ENCODE peak calls at places on chromosomes 1 and 21, in eight cellular contexts. R, F, J, K, H, Z, S and A are unnamed samples.

GRCh38 chr1:25544819-25545218 is 1.4 kb downstream of the LDLRAP1 start:
- DNase-seq in R (peak), F (peak), J (no peak), K (no peak), H (no peak), Z (peak), S (no peak), A (no peak)

GRCh38 chr1:208510192-208510952 is 266.2 kb upstream of the PLXNA2 start:
- DNase-seq in R (peak), F (no peak), J (no peak), K (peak), H (no peak), Z (no peak), S (peak), A (no peak)

GRCh38 chr1:180586671-180587155 is 27.9 kb downstream of the OVAAL start:
- DNase-seq in R (peak), F (no peak), J (no peak), K (peak), H (no peak), Z (no peak), S (peak), A (no peak)

GRCh38 chr1:44785027-44785376 is 3.0 kb downstream of the BEST4 start:
- DNase-seq in R (no peak), F (no peak), J (no peak), K (no peak), H (no peak), Z (no peak), S (no peak), A (no peak)

GRCh38 chr1:211603191-211603701 is 24.3 kb upstream of the SLC30A1 start:
- DNase-seq in R (peak), F (no peak), J (no peak), K (peak), H (no peak), Z (no peak), S (peak), A (no peak)

GRCh38 chr1:21724098-21724497 is 54.9 kb upstream of the RAP1GAP start:
- DNase-seq in R (no peak), F (no peak), J (no peak), K (no peak), H (no peak), Z (no peak), S (no peak), A (no peak)

GRCh38 chr21:33657124-33657842 is 15.0 kb downstream of the ITSN1 start:
- DNase-seq in R (no peak), F (no peak), J (no peak), K (peak), H (no peak), Z (no peak), S (no peak), A (no peak)

GRCh38 chr1:149899460-149900284 is at the start of gene BOLA1:
- DNase-seq in R (peak), F (peak), J (peak), K (peak), H (peak), Z (peak), S (peak), A (peak)

GRCh38 chr1:182570611-182570970 is 18.5 kb downstream of the RNASEL start:
- DNase-seq in R (no peak), F (no peak), J (no peak), K (no peak), H (no peak), Z (no peak), S (no peak), A (no peak)

GRCh38 chr1:65264197-65264929 is 45.0 kb upstream of the DNAJC6 start:
- DNase-seq in R (peak), F (no peak), J (peak), K (peak), H (no peak), Z (peak), S (peak), A (no peak)

GRCh38 chr1:223189903-223190724 is 47.1 kb upstream of the TLR5 start:
- DNase-seq in R (peak), F (no peak), J (no peak), K (no peak), H (peak), Z (no peak), S (no peak), A (no peak)

GRCh38 chr1:21896652-21897532 is 40.2 kb downstream of the HSPG2 start:
- DNase-seq in R (peak), F (peak), J (peak), K (peak), H (no peak), Z (peak), S (no peak), A (no peak)

GRCh38 chr1:66339944-66340343 is 194.0 kb upstream of the SGIP1 start:
- DNase-seq in R (peak), F (no peak), J (no peak), K (peak), H (no peak), Z (no peak), S (no peak), A (no peak)

GRCh38 chr1:118988186-118989005 is at the start of gene TBX15:
- DNase-seq in R (peak), F (peak), J (no peak), K (no peak), H (no peak), Z (no peak), S (peak), A (no peak)

GRCh38 chr1:222654849-222655248 is 37.0 kb downstream of the MIA3 start:
- DNase-seq in R (peak), F (no peak), J (no peak), K (peak), H (peak), Z (no peak), S (no peak), A (no peak)

GRCh38 chr1:167454929-167455785 is 63.2 kb downstream of the CD247 start:
- DNase-seq in R (peak), F (peak), J (no peak), K (peak), H (peak), Z (peak), S (peak), A (peak)

GRCh38 chr1:19737413-19737812 is 62.3 kb downstream of the TMCO4 start:
- DNase-seq in R (no peak), F (no peak), J (no peak), K (no peak), H (no peak), Z (no peak), S (no peak), A (no peak)

GRCh38 chr1:198359024-198359653 is 181.3 kb downstream of the ATP6V1G3 start:
- DNase-seq in R (no peak), F (no peak), J (no peak), K (peak), H (no peak), Z (no peak), S (no peak), A (no peak)

GRCh38 chr1:202010042-202011015 is at the start of gene ELF3:
- DNase-seq in R (no peak), F (no peak), J (no peak), K (no peak), H (no peak), Z (no peak), S (no peak), A (peak)

GRCh38 chr21:45146801-45147200 is 72.4 kb downstream of the ADARB1 start:
- DNase-seq in R (no peak), F (no peak), J (no peak), K (no peak), H (no peak), Z (no peak), S (no peak), A (peak)

GRCh38 chr1:220367833-220368232 is 95.6 kb upstream of the RAB3GAP2 start:
- DNase-seq in R (no peak), F (no peak), J (no peak), K (no peak), H (no peak), Z (no peak), S (no peak), A (no peak)

GRCh38 chr21:31941694-31942093 is 68.9 kb downstream of the HUNK start:
- DNase-seq in R (no peak), F (no peak), J (no peak), K (no peak), H (no peak), Z (no peak), S (no peak), A (no peak)

GRCh38 chr1:3858231-3858981 is 1.1 kb downstream of the DFFB start:
- DNase-seq in R (peak), F (no peak), J (no peak), K (peak), H (no peak), Z (no peak), S (peak), A (no peak)

GRCh38 chr1:180269848-180270766 is 40.0 kb downstream of the LHX4 start:
- DNase-seq in R (no peak), F (peak), J (no peak), K (no peak), H (no peak), Z (peak), S (no peak), A (no peak)

GRCh38 chr1:1178794-1179331 is 5.2 kb downstream of the TTLL10 start:
- DNase-seq in R (no peak), F (no peak), J (no peak), K (no peak), H (no peak), Z (peak), S (no peak), A (no peak)

GRCh38 chr21:38925923-38926322 is 120.2 kb downstream of the ETS2 start:
- DNase-seq in R (peak), F (peak), J (peak), K (peak), H (no peak), Z (peak), S (peak), A (no peak)

GRCh38 chr1:51264470-51264869 is 28.4 kb downstream of the RNF11 start:
- DNase-seq in R (peak), F (no peak), J (peak), K (peak), H (no peak), Z (peak), S (peak), A (no peak)

GRCh38 chr1:10429868-10430215 is 391 bp upstream of the CENPS start:
- DNase-seq in R (no peak), F (no peak), J (no peak), K (peak), H (peak), Z (no peak), S (no peak), A (no peak)

GRCh38 chr1:106678661-106679060 is 377.8 kb upstream of the PRMT6 start:
- DNase-seq in R (peak), F (no peak), J (no peak), K (no peak), H (no peak), Z (no peak), S (peak), A (no peak)

GRCh38 chr21:16419188-16419874 is 689.5 kb downstream of the USP25 start:
- DNase-seq in R (peak), F (peak), J (peak), K (peak), H (no peak), Z (peak), S (peak), A (peak)

GRCh38 chr1:232705815-232706575 is 76.1 kb upstream of the SIPA1L2 start:
- DNase-seq in R (peak), F (no peak), J (no peak), K (peak), H (no peak), Z (no peak), S (no peak), A (no peak)

GRCh38 chr1:224219612-224220011 is 36.6 kb downstream of the DEGS1 start:
- DNase-seq in R (no peak), F (no peak), J (no peak), K (no peak), H (no peak), Z (no peak), S (no peak), A (no peak)

GRCh38 chr1:6399294-6399693 is 5.7 kb upstream of the ACOT7 start:
- DNase-seq in R (no peak), F (no peak), J (no peak), K (no peak), H (no peak), Z (no peak), S (no peak), A (no peak)

GRCh38 chr1:209601809-209602657 is 18.5 kb downstream of the CAMK1G start:
- DNase-seq in R (peak), F (no peak), J (no peak), K (peak), H (no peak), Z (no peak), S (peak), A (no peak)

GRCh38 chr1:74693473-74693872 is 19.9 kb upstream of the ERICH3 start:
- DNase-seq in R (peak), F (no peak), J (no peak), K (no peak), H (no peak), Z (no peak), S (peak), A (no peak)

GRCh38 chr1:54538538-54538937 is 9.5 kb upstream of the ACOT11 start:
- DNase-seq in R (no peak), F (no peak), J (no peak), K (no peak), H (no peak), Z (no peak), S (no peak), A (no peak)

GRCh38 chr1:230922620-230923019 is 54.3 kb upstream of the C1orf198 start:
- DNase-seq in R (no peak), F (no peak), J (no peak), K (peak), H (no peak), Z (no peak), S (no peak), A (no peak)
- TF ChIP-seq CTCF in R (peak), F (no peak), J (no peak), K (peak), H (no peak), Z (no peak), S (peak), A (no peak)

GRCh38 chr1:172609528-172609927 is 49.4 kb upstream of the FASLG start:
- DNase-seq in R (peak), F (no peak), J (no peak), K (peak), H (no peak), Z (no peak), S (no peak), A (no peak)
- TF ChIP-seq CTCF in R (peak), F (no peak), J (no peak), K (peak), H (peak), Z (peak), S (peak), A (no peak)

DNA sequence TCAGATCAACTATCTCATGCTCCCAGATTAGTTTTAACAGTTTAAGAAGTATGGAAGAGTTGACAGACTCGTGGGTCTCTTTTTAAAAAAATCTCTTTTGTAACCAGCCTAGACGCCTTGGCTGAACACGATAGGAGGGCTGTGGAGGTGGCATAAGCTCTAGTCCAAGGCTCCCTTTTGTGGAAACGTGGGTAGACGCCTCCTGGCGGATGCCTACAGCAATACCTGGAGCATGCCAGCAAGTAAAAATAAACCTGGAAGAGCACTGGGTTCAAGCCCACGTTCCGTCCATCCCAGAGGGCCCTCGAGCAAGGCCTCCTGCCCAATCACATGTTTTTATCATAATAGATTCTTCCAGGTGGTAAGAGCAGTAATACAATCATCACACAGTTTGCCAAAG is 87.9 kb downstream of the RGS7 start:
- DNase-seq in R (no peak), F (no peak), J (no peak), K (no peak), H (no peak), Z (no peak), S (no peak), A (no peak)
- TF ChIP-seq CTCF in R (no peak), F (no peak), J (no peak), K (no peak), H (no peak), Z (no peak), S (no peak), A (no peak)

GRCh38 chr1:176745945-176746344 is 283.0 kb downstream of the PAPPA2 start:
- DNase-seq in R (peak), F (no peak), J (no peak), K (no peak), H (no peak), Z (no peak), S (no peak), A (no peak)
- TF ChIP-seq CTCF in R (peak), F (no peak), J (no peak), K (no peak), H (no peak), Z (no peak), S (peak), A (no peak)

GRCh38 chr1:156489166-156489934 is 11.2 kb downstream of the MEF2D start:
- DNase-seq in R (no peak), F (no peak), J (no peak), K (no peak), H (peak), Z (peak), S (no peak), A (no peak)
- TF ChIP-seq CTCF in R (peak), F (peak), J (peak), K (peak), H (no peak), Z (peak), S (peak), A (no peak)

DNA sequence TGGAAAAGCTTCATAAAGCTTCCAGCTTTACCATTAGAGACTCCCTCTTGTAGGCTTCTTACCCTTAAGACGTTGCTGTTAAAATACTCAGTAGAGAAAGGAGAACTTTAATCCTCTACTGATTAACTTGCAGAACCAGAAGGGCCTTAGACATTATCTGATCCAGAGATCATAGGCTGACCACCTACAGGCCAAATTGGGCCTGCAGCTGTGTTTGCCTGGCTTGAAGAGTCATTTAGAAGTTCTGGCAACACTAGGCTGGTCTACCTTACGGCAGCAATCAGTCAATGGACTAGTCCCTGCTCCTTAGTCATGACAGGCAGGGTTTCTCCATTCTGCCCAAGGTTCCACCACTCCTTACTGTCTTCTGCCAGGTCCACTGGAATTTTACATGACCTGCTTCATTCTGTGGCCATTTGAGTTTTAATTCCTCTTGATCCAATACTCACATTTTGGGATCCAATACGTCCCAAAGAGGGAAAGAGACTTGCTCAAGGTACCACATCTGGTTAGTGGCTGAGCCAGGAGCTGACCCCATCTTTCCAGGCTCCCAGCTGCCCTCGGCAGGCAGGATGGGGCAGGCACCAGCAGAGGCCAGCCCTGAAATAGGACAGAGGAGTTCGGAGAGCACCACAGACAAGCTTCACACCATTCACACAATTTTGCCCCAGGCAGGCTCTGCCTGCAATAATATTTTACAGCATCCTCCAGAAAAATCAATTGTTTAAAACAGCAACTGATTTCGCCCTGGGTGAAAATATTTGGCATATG is 96.8 kb downstream of the TNR start:
- DNase-seq in R (no peak), F (no peak), J (no peak), K (no peak), H (no peak), Z (no peak), S (no peak), A (no peak)
- TF ChIP-seq CTCF in R (no peak), F (no peak), J (no peak), K (no peak), H (no peak), Z (no peak), S (no peak), A (no peak)

GRCh38 chr1:18139198-18139981 is 31.8 kb downstream of the IGSF21 start:
- DNase-seq in R (no peak), F (no peak), J (no peak), K (no peak), H (no peak), Z (no peak), S (no peak), A (no peak)
- TF ChIP-seq CTCF in R (no peak), F (no peak), J (no peak), K (no peak), H (no peak), Z (no peak), S (no peak), A (no peak)

DNA sequence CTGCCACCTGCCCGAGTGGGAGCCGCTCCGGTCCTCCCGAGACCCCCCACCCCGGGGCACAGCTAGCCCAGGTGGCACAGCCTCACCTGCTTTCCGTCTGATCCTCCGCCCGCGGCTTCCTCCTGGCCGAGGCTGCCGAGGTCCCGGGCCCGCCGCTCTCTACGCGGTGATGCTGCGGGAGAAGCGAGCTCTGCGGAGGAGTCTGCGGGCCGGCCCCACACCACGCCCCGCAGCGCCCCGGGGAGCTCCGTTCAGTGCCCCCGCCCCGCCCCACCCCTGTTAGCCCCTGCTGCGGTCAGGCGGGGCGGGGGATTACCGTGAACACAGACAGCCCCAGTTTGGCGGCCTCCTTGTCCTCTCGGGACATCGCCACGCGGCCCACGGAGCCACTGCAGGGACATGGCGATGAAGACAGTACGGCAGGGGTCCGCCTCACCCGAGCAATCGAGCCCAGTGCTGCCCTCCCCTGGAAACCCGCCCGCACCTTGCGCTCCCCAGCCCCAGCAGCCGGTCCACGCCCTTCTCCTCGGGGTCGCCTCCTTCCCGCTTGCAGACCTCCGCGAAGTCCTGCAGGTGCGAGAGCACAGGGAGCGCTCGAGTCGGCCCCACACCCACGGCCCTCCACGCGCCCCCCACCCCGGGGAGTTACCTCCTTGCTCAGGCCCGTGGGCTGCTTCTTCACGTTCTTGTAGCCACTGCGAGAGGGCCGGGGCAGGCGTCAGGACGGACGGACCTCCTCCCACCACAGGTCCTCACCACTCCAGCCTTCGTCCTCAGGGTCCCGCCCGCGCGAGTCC is 933 bp downstream of the C1orf35 start:
- DNase-seq in R (no peak), F (no peak), J (no peak), K (peak), H (peak), Z (no peak), S (no peak), A (no peak)
- TF ChIP-seq CTCF in R (peak), F (no peak), J (no peak), K (peak), H (peak), Z (no peak), S (peak), A (no peak)

GRCh38 chr1:247576514-247576913 is 11.6 kb upstream of the OR2G2 start:
- DNase-seq in R (no peak), F (no peak), J (no peak), K (no peak), H (no peak), Z (no peak), S (no peak), A (no peak)
- TF ChIP-seq CTCF in R (peak), F (no peak), J (peak), K (peak), H (no peak), Z (no peak), S (no peak), A (peak)

GRCh38 chr1:41325801-41326200 is 35.4 kb upstream of the FOXO6 start:
- DNase-seq in R (no peak), F (no peak), J (peak), K (peak), H (no peak), Z (no peak), S (no peak), A (no peak)
- TF ChIP-seq CTCF in R (no peak), F (no peak), J (no peak), K (no peak), H (no peak), Z (no peak), S (no peak), A (no peak)